ENCODE peak calls at places on chromosomes 11 and 22, in six cellular contexts. K is GM23248, N is BE2C, S is pancreas, M is GM06990, B is cardiac muscle cell. I is an unnamed sample. For H3K27me3, the result is how much of the 10 kb centered on the place peaks cover.

GRCh38 chr11:7551571-7551970 is 37.8 kb downstream of the PPFIBP2 start:
- DNase-seq in K (peak), M (no peak), S (no peak), B (no peak), N (no peak), I (no peak)

GRCh38 chr11:71206186-71206585 is 46.2 kb downstream of the SHANK2 start:
- DNase-seq in N (no peak), B (no peak), M (no peak), S (no peak), K (peak), I (no peak)

GRCh38 chr11:121444508-121444907 is 7.6 kb upstream of the SORL1 start:
- DNase-seq in K (no peak), S (no peak), N (no peak), B (no peak), M (no peak), I (no peak)

GRCh38 chr11:60127311-60127811 is 38.9 kb downstream of the MS4A2 start:
- DNase-seq in K (peak), N (no peak), M (no peak), B (no peak), S (no peak), I (no peak)

GRCh38 chr11:28703371-28703770 is 595.2 kb downstream of the METTL15 start:
- DNase-seq in K (no peak), M (no peak), N (no peak), S (no peak), B (no peak), I (no peak)

GRCh38 chr11:78050964-78051831 is 12.5 kb upstream of the THRSP start:
- DNase-seq in S (no peak), N (no peak), B (no peak), K (peak), M (no peak), I (no peak)

GRCh38 chr11:126853732-126854131 is 146.8 kb downstream of the KIRREL3 start:
- DNase-seq in N (no peak), B (no peak), K (peak), M (no peak), S (no peak), I (no peak)

GRCh38 chr11:70568504-70569172 is 170.3 kb downstream of the CTTN start:
- DNase-seq in S (no peak), B (peak), M (no peak), N (no peak), K (peak), I (no peak)

GRCh38 chr22:49967333-49968241 is 7.0 kb downstream of the PIM3 start:
- DNase-seq in M (peak), N (peak), S (peak), K (peak), B (peak), I (no peak)

GRCh38 chr11:104891135-104891534 is 7.1 kb downstream of the CASP12 start:
- DNase-seq in S (no peak), M (no peak), N (no peak), K (no peak), B (no peak), I (no peak)

GRCh38 chr22:29375436-29376076 is 12.8 kb downstream of the AP1B1 start:
- DNase-seq in K (no peak), N (no peak), S (no peak), B (no peak), M (no peak), I (no peak)

GRCh38 chr11:94632356-94632755 is 65.2 kb downstream of the PIWIL4 start:
- DNase-seq in K (no peak), B (no peak), N (no peak), S (no peak), M (no peak), I (no peak)

GRCh38 chr22:19527861-19528417 is 3.7 kb upstream of the CLDN5 start:
- DNase-seq in M (no peak), K (peak), N (no peak), S (no peak), B (no peak), I (no peak)

GRCh38 chr22:33492210-33492651 is 428.0 kb downstream of the LARGE1 start:
- DNase-seq in S (no peak), K (no peak), M (no peak), N (no peak), B (peak), I (no peak)

GRCh38 chr11:28819741-28820140 is 711.6 kb downstream of the METTL15 start:
- DNase-seq in S (no peak), N (no peak), M (no peak), B (no peak), K (no peak), I (no peak)

GRCh38 chr11:104895619-104896018 is 2.6 kb downstream of the CASP12 start:
- DNase-seq in N (no peak), K (no peak), M (no peak), B (no peak), S (no peak), I (no peak)

GRCh38 chr11:57474017-57474750 is 13.9 kb downstream of the RTN4RL2 start:
- DNase-seq in S (no peak), M (peak), K (peak), N (no peak), B (no peak), I (no peak)

GRCh38 chr11:10488121-10488580 is 33.1 kb downstream of the AMPD3 start:
- DNase-seq in M (no peak), K (no peak), B (no peak), N (no peak), S (no peak), I (no peak)

GRCh38 chr22:24005201-24005600 is at the start of gene GSTT4:
- DNase-seq in S (no peak), N (no peak), B (peak), M (no peak), K (no peak), I (no peak)

GRCh38 chr11:9688716-9689511 is 25.0 kb downstream of the SWAP70 start:
- DNase-seq in N (peak), B (peak), M (peak), S (no peak), K (peak), I (no peak)

GRCh38 chr11:101127348-101127698 is 2.3 kb downstream of the PGR start:
- DNase-seq in K (peak), S (peak), B (peak), N (peak), M (peak), I (no peak)

GRCh38 chr22:22194931-22195264 is 49.7 kb upstream of the VPREB1 start:
- DNase-seq in B (no peak), M (no peak), N (no peak), K (no peak), S (no peak), I (no peak)

GRCh38 chr11:105783216-105783615 is 173.3 kb downstream of the GRIA4 start:
- DNase-seq in N (no peak), B (no peak), S (no peak), M (no peak), K (no peak), I (no peak)

GRCh38 chr11:9172394-9172793 is 81.0 kb upstream of the SCUBE2 start:
- DNase-seq in N (no peak), M (no peak), S (no peak), K (peak), B (no peak), I (no peak)

GRCh38 chr11:77205467-77206263 is 77.6 kb downstream of the MYO7A start:
- DNase-seq in S (no peak), N (no peak), M (no peak), B (no peak), K (no peak), I (no peak)

GRCh38 chr11:102989379-102990047 is 34.0 kb upstream of the MMP13 start:
- DNase-seq in N (no peak), B (no peak), K (peak), S (no peak), M (no peak), I (no peak)

GRCh38 chr22:20412474-20413216 is 18.7 kb downstream of the ZNF74 start:
- DNase-seq in M (no peak), S (no peak), B (no peak), N (no peak), K (no peak), I (no peak)

GRCh38 chr11:67270256-67271211 is 4.3 kb downstream of the GRK2 start:
- DNase-seq in S (no peak), K (no peak), B (no peak), N (no peak), M (no peak), I (no peak)

GRCh38 chr11:101445761-101446160 is 138.0 kb downstream of the TRPC6 start:
- DNase-seq in M (no peak), K (peak), B (no peak), S (no peak), N (no peak), I (no peak)

GRCh38 chr11:77725433-77725832 is 87.8 kb upstream of the CLNS1A start:
- DNase-seq in S (no peak), K (no peak), M (peak), B (no peak), N (no peak), I (no peak)

GRCh38 chr11:103624708-103625623 is 411.5 kb upstream of the DDI1 start:
- DNase-seq in N (peak), M (no peak), K (peak), S (no peak), B (no peak), I (no peak)

GRCh38 chr11:34232810-34233209 is 125.0 kb downstream of the ABTB2 start:
- DNase-seq in S (no peak), M (no peak), N (no peak), B (no peak), K (no peak), I (no peak)

GRCh38 chr11:107157146-107157808 is 139.0 kb upstream of the GUCY1A2 start:
- DNase-seq in M (no peak), K (no peak), N (no peak), S (no peak), B (no peak), I (peak)

GRCh38 chr22:45164217-45165123 is 745 bp downstream of the NUP50 start:
- DNase-seq in K (peak), M (peak), B (peak), N (peak), S (peak), I (no peak)

GRCh38 chr22:32311551-32312071 is 46.1 kb upstream of the RFPL3 start:
- DNase-seq in M (no peak), S (no peak), B (no peak), N (no peak), K (no peak), I (no peak)

GRCh38 chr22:38223289-38223960 is 21.6 kb downstream of the MAFF start:
- DNase-seq in S (no peak), B (no peak), K (no peak), N (no peak), M (no peak), I (no peak)
- H3K27me3 ChIP-seq in S (under half), B (under half), K (under half), N (under half), M (under half), I (under half)

GRCh38 chr11:87422566-87422965 is 384.8 kb downstream of the TMEM135 start:
- DNase-seq in N (no peak), M (no peak), S (no peak), B (peak), K (peak), I (no peak)

GRCh38 chr11:87423161-87423560 is 385.4 kb downstream of the TMEM135 start:
- DNase-seq in S (no peak), B (no peak), N (no peak), M (no peak), K (no peak), I (no peak)

GRCh38 chr11:87421422-87421821 is 383.7 kb downstream of the TMEM135 start:
- DNase-seq in B (peak), M (peak), S (peak), N (peak), K (peak), I (peak)

DNA sequence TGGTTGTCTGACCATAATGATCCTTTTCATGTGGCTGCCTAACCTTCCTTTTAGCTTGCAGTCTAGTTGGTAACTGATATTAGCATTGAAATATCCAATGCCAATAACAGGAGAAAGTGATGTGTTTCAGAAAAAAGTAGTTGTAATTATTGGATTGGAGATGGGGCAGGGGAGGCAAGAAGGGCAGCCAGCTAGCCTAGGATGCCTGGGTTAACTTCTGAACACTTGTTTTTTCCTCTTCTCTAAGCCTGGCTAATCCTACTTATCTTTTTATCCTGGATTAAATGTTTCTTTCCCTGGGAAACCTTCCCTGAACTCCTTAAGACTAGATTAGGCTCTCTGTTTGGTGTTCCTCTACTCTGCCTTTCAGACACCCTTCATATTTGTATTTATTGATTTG is 380.2 kb downstream of the TMEM135 start:
- DNase-seq in B (no peak), S (no peak), N (no peak), M (no peak), K (no peak), I (no peak)
- H3K27me3 ChIP-seq in B (under half), S (under half), N (under half), M (under half), K (under half), I (under half)

GRCh38 chr11:35917676-35918075 is 26.2 kb upstream of the LDLRAD3 start:
- DNase-seq in B (no peak), N (no peak), S (no peak), M (no peak), K (no peak), I (no peak)

GRCh38 chr11:35923452-35923851 is 20.4 kb upstream of the LDLRAD3 start:
- DNase-seq in S (no peak), K (no peak), M (no peak), N (no peak), B (no peak), I (no peak)

GRCh38 chr11:35916270-35916669 is 27.6 kb upstream of the LDLRAD3 start:
- DNase-seq in N (no peak), M (no peak), K (no peak), B (no peak), S (no peak), I (no peak)

GRCh38 chr11:35918716-35919115 is 25.1 kb upstream of the LDLRAD3 start:
- DNase-seq in N (no peak), S (no peak), K (no peak), M (no peak), B (no peak), I (no peak)

GRCh38 chr11:35919244-35919643 is 24.6 kb upstream of the LDLRAD3 start:
- DNase-seq in B (no peak), M (no peak), S (no peak), N (no peak), K (no peak), I (no peak)
- H3K27me3 ChIP-seq in B (under half), M (under half), S (under half), N (under half), K (under half), I (under half)

DNA sequence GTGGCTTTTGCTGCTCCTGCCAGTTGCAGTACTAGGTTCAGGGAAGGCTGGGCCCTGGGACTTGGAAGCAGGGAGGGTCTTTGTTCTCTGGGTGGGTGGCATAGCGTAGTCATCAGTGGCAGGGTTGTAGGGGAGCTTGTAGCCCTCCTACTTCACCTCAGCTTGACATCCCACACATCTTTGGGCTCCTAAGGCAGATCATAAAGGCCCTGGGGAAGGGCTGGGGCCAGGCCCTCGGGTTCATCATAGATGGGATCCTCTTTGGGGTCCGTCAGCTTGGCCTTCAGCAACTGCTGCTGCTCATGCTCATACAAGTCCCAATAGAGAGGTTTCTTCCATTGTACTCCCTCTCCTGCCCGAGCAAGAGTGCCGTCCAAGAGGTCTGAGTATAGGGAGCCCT is 6.0 kb upstream of the PHOX2A start:
- DNase-seq in M (no peak), S (no peak), N (no peak), K (no peak), B (no peak), I (no peak)
- H3K27me3 ChIP-seq in M (under half), S (under half), N (under half), K (under half), B (under half), I (under half)

DNA sequence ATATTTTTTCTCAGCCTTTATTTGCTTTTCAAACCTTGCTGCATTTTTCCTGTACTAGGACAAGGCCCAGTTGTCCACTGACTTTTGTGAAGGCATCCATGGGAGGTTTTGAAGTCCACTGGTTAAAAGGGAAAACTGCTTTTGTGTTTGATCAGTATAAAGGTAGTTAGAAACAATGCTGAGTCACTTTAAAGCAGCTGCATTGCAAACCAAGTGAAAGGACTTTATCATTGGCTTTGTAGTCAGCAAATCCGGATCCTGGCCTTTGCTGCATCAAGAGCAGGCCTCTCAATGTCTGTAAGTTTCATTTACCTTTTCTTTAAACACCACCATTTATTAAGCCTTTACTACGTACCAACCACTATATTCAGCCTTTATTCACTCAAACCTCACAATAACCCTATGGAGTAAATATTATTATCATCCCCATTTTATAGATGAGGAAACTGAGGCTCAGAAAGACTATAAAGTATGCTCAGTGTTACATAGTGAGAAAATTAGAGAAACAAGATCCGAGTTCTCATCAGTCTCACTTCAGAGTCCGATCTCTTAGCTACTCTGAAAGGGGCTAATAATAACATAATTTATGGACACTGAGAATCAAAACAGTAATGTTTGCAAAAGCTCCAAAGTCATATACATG is 60.6 kb upstream of the HSD17B12 start:
- DNase-seq in N (no peak), M (no peak), B (no peak), K (no peak), S (no peak), I (no peak)
- H3K27me3 ChIP-seq in N (under half), M (under half), B (under half), K (under half), S (under half), I (under half)

DNA sequence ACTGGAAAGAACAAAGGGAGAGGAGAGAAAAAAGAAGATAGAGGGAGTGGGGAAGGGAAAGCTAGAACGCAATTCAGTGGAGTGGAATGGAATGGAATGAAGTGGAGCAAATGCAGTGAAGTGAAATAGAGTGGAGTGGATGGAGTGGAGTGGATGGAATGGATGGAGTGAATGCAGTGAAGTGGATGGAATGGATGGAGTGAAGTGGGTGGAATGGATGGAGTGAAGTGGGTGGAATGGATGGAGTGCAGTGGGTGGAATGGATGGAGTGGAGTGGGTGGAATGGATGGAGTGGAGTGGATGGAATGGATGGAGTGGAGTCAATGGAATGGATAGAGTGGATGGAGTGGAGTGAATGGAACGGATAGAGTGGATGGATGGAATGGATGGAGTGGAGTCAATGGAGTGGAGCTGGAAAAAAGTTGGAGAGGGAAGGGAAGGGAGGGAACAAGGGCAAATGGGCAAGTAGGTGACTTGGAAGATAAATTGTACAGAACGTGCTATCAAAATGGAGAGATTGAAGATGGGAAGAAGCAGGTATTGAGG is 13.9 kb downstream of the IFITM10 start:
- DNase-seq in S (no peak), B (no peak), M (no peak), N (no peak), K (no peak), I (no peak)
- H3K27me3 ChIP-seq in S (under half), B (under half), M (under half), N (under half), K (under half), I (under half)

DNA sequence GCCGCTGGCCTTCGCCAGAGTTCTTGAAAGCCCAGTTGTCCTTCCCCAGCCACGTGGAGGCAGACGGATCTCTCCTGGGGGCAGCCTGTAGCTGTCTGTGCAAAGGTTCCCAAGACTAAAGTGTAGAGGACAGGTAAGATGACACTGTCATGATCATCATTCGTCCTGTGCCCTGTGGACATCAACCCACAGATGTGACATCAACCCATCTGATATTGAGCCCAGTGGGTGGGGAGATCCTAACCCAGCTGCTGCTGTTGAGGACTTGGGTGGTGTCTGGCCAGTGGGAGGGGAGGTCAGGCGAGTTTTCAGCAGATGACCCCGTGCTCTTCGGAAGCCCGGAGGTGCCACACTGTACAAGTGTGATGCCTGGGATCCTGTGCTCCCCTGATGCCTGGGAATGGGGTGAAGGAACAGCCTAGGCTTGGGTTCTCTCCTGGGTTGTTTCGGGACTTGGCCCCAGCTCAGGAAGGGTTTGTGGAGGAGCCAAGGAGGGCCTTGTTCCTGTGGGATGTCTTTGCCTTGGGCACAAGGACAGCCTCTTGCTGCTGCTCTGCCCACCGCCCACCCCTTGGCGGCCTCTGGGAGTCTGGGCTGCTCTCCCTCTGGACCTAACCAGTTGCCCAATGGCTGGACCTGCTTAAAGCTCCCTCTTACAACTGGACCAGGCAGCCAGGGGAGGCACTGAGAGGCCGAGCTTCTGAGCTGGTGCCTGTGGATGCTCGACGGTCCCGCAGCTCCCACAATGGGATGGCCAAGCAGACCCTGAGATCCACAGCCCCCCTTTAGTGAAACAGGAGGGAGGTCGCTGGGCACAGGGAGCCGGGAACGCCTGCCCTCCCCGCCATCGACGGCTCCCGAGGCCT is 1.0 kb upstream of the GAL start:
- DNase-seq in B (no peak), K (peak), S (no peak), N (no peak), M (no peak), I (no peak)
- H3K27me3 ChIP-seq in B (half or more), K (under half), S (under half), N (under half), M (under half), I (under half)